ENCODE peak calls at places on chromosomes 4 and X, in nine cellular contexts. U, E, Q, X, C, Y, H, Z and T are unnamed samples.

GRCh38 chr4:177442623-177443155 is 452 bp upstream of the AGA start:
- DNase-seq in U (no peak), E (no peak), Q (peak), X (no peak), C (no peak), Y (no peak), H (no peak), Z (no peak), T (no peak)

GRCh38 chrX:154436597-154437397 is at the start of gene GDI1:
- DNase-seq in U (peak), E (no peak), Q (peak), X (peak), C (peak), Y (peak), H (peak), Z (peak), T (peak)

GRCh38 chr4:54400802-54401201 is 171.7 kb downstream of the PDGFRA start:
- DNase-seq in U (no peak), E (peak), Q (peak), X (no peak), C (no peak), Y (peak), H (no peak), Z (peak), T (no peak)

GRCh38 chrX:141936080-141936479 is 32.4 kb downstream of the MAGEC1 start:
- DNase-seq in U (no peak), E (no peak), Q (peak), X (no peak), C (no peak), Y (no peak), H (no peak), Z (no peak), T (no peak)

GRCh38 chr4:158763462-158763861 is 5.4 kb upstream of the FNIP2 start:
- DNase-seq in U (no peak), E (no peak), Q (no peak), X (no peak), C (no peak), Y (no peak), H (no peak), Z (no peak), T (no peak)

GRCh38 chrX:104877504-104877903 is 311.5 kb downstream of the IL1RAPL2 start:
- DNase-seq in U (no peak), E (no peak), Q (no peak), X (no peak), C (no peak), Y (no peak), H (no peak), Z (no peak), T (no peak)

GRCh38 chrX:141632124-141632523 is 42.6 kb downstream of the SPANXA2 start:
- DNase-seq in U (no peak), E (no peak), Q (peak), X (no peak), C (no peak), Y (peak), H (no peak), Z (no peak), T (no peak)

GRCh38 chr4:98919996-98920395 is 8.9 kb downstream of the EIF4E start:
- DNase-seq in U (no peak), E (no peak), Q (peak), X (no peak), C (no peak), Y (peak), H (no peak), Z (no peak), T (no peak)

GRCh38 chr4:56910172-56910967 is 2.7 kb downstream of the REST start:
- DNase-seq in U (no peak), E (no peak), Q (no peak), X (no peak), C (no peak), Y (no peak), H (no peak), Z (no peak), T (no peak)